ENCODE peak calls at places on chromosomes 3 and 15, in five cellular contexts. J, P, D, C and K are unnamed samples.

GRCh38 chr3:73448041-73448440 is 176.7 kb downstream of the PDZRN3 start:
- DNase-seq in C (no peak), D (no peak), J (no peak), P (no peak), K (no peak)

GRCh38 chr3:129357616-129358015 is 70.8 kb downstream of the EFCAB12 start:
- DNase-seq in P (no peak), D (no peak), C (no peak), J (no peak), K (no peak)

GRCh38 chr3:138947303-138948121 is 495 bp downstream of the FOXL2NB start:
- DNase-seq in C (no peak), J (no peak), D (no peak), P (no peak), K (peak; percentile 12)

GRCh38 chr15:62119224-62119925 is 45.7 kb downstream of the C2CD4B start:
- DNase-seq in C (no peak), P (peak; percentile 66), D (no peak), J (peak; percentile 98), K (peak; percentile 62)

GRCh38 chr3:87437765-87438164 is 161.4 kb upstream of the POU1F1 start:
- DNase-seq in J (peak; percentile 44), D (no peak), P (no peak), C (no peak), K (no peak)

GRCh38 chr3:13713396-13713795 is 164.5 kb downstream of the FBLN2 start:
- DNase-seq in J (no peak), D (no peak), C (peak; percentile 23), P (peak; percentile 13), K (no peak)

GRCh38 chr3:196684548-196685407 is 27.3 kb downstream of the CEP19 start:
- DNase-seq in J (peak; percentile 29), D (peak; percentile 71), C (no peak), P (peak; percentile 46), K (peak; percentile 77)

GRCh38 chr3:100813828-100814227 is 104.5 kb downstream of the TFG start:
- DNase-seq in P (no peak), C (no peak), D (no peak), J (no peak), K (no peak)

GRCh38 chr3:191085091-191085490 is 114.0 kb upstream of the OSTN start:
- DNase-seq in J (no peak), D (no peak), C (no peak), P (no peak), K (no peak)

GRCh38 chr3:15476378-15476777 is 45.1 kb downstream of the COLQ start:
- DNase-seq in C (no peak), J (peak; percentile 29), P (no peak), D (no peak), K (no peak)

GRCh38 chr3:12221663-12222062 is 63.0 kb upstream of the TIMP4 start:
- DNase-seq in D (no peak), J (no peak), C (no peak), P (no peak), K (no peak)

GRCh38 chr3:12227833-12228232 is 61.0 kb upstream of the PPARG start:
- DNase-seq in C (no peak), J (no peak), P (no peak), D (no peak), K (no peak)

GRCh38 chr3:12228461-12228860 is 60.4 kb upstream of the PPARG start:
- DNase-seq in J (no peak), C (no peak), D (no peak), P (no peak), K (no peak)

GRCh38 chr3:12222765-12223485 is 64.2 kb upstream of the TIMP4 start:
- DNase-seq in P (no peak), C (no peak), D (no peak), J (peak; percentile 72), K (no peak)

DNA sequence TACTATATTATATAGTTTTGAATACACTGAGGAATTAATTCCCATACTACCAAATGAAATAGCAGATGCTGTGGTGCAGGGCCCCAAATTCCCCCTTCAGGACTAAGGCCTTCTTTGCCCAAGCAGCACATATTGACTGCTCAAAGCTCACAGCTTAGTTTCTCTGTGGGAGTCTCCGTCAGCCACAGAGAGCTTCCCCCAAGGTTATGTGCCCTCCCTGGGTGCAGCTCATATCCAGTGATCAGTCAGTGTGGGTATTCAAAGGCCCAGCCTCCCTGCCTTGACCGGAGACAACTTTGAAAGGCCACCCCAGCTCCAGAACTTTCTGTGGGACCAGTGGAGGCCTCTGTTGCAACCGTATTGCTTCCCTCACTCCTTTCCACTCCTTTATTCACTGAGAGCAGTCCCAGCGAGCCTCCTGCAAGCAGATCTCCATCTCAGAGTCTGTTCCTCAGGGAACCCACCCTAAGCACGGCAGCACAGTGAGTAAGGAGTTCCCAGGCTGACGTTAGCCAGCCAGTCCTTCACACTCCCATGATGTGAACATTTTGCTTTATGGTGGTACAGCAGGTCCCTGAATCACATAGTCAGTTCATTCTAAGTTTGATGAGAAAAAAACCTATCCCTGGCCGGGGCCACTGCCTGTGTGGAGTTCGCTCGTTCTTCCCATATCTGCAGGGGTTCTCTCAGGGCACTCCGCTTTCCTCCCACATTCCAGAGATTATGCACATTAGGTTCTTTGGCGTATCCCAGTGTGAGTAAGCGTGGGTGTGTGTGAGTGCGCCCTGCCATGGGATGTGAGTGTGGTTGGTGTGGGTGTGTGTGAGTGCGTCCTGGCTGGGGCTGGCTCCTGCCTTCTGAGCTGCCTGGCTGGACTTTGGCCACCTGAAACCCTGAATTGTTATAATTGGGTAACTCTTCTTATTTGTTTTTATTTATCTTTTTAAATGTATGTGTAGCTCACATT is 64.4 kb upstream of the PPARG start:
- DNase-seq in D (peak; percentile 85), C (peak; percentile 69), P (no peak), J (peak; percentile 19), K (no peak)
- H3K4me1 ChIP-seq in D (peaks cover 10% of the 10 kb centered on the region), C (peaks cover 25% of the 10 kb centered on the region), P (peaks cover 9% of the 10 kb centered on the region), J (no peaks in the 10 kb centered on the region), K (no peaks in the 10 kb centered on the region)

GRCh38 chr15:80776420-80777045 is 2.6 kb upstream of the CEMIP start:
- DNase-seq in D (peak; percentile 80), C (no peak), J (peak; percentile 45), P (peak; percentile 72), K (peak; percentile 82)
- H3K27ac ChIP-seq in D (peak overlapping the region; percentile 23), C (peak overlapping the region; percentile 57), J (peak overlapping the region; percentile 82), P (no peak overlapping the region), K (no peak overlapping the region)

GRCh38 chr3:11596387-11596786 is 47.3 kb downstream of the VGLL4 start:
- DNase-seq in D (no peak), J (no peak), C (no peak), P (no peak), K (no peak)
- H3K4me1 ChIP-seq in D (peaks cover 40% of the 10 kb centered on the region), J (peaks cover 23% of the 10 kb centered on the region), C (peaks cover 36% of the 10 kb centered on the region), P (peaks cover 41% of the 10 kb centered on the region), K (peaks cover 48% of the 10 kb centered on the region)

DNA sequence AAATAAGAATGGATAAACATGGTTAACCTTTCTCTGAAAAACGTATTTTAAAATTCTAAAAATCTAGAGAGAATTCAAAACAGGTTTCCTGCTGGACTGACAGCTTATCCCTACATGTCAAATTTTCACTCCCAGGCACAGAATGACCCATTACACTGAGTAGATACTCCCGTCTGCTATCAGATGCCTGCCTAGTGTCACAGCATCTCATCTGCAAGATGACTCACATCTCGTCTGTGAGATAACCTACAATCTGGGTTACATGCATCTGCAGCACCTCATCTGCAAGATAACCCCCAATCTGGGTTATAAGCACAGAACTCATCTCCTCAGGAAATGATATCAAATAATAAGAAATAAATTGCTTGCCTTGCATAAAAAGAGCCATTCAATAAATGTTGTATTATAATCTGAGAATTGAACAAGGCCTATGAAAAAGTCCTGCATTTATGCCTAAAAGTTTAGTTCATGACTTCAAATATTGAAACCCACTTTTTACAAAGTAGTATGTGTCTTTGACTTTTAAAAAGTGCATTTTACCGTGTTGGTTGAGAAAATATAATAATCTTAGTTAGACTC is 188.3 kb upstream of the THBS1 start:
- DNase-seq in P (no peak), D (no peak), C (no peak), J (peak; percentile 27), K (no peak)
- H3K27ac ChIP-seq in P (no peak overlapping the region), D (no peak overlapping the region), C (no peak overlapping the region), J (no peak overlapping the region), K (no peak overlapping the region)

DNA sequence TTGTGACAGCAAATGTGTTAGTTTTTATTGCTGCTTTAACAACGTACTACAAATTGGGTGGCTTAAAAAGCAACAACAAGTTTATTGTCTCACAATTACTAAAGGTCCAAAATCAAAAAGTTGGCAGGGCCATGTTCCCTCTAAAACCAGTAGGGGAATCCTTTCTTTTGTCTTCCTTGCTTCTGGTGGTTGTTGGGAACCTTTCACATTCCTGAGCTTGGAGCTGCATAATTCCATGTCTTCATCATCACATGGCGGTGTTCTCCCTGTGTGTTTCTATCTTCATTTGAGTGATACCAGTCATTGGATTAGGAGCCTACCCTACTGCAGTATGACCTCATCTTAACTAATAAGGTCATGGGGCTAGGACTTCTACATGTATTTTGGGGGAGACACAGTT is 7.4 kb downstream of the SPRED1 start:
- DNase-seq in J (peak; percentile 36), D (no peak), P (no peak), C (no peak), K (no peak)
- H3K4me1 ChIP-seq in J (peaks cover 36% of the 10 kb centered on the region), D (peaks cover 10% of the 10 kb centered on the region), P (peaks cover 22% of the 10 kb centered on the region), C (peaks cover 43% of the 10 kb centered on the region), K (peaks cover 28% of the 10 kb centered on the region)

DNA sequence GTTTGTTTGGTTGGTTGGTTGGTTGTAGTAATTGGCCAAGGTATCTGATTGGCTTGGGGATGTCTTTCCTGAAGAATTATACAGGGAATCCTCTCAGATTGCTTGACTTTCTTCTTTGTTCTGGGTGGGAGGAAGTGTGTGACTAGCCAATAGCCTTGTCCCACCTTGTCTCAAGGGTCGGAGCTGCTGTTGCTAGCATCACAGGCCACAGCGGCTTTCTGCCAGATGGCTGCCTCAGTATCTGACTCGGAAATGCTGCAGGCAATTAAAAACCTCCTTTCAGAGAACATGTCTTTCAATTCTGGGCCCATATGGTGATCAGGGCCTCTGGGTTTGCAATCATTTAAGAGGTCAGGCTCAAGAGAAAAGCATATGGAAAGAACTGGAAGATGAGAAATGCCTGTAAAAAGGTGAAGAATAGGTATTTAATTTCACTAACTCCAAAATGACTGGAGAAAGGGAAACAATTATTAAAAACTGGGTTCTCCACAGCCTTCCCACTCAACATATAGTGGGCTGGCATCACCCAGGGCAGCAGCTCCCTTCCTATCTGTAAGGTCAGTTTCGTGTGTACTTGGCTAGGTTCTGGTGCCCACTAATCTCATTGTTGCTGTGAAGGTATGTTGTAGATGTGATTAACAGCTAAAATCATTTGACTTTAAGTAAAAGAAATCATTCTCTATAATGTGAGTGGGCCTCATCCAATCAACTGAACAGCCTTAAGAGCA is 32.4 kb downstream of the TGFBR2 start:
- DNase-seq in C (no peak), J (no peak), P (no peak), D (no peak), K (no peak)
- H3K27ac ChIP-seq in C (peak overlapping the region; percentile 1), J (no peak overlapping the region), P (no peak overlapping the region), D (no peak overlapping the region), K (no peak overlapping the region)

GRCh38 chr15:64893481-64894394 is 18.0 kb upstream of the ANKDD1A start:
- DNase-seq in J (peak; percentile 99), D (peak; percentile 92), C (peak; percentile 99), P (peak; percentile 54), K (peak; percentile 87)
- H3K4me1 ChIP-seq in J (peaks cover 25% of the 10 kb centered on the region), D (peaks cover 19% of the 10 kb centered on the region), C (peaks cover 31% of the 10 kb centered on the region), P (peaks cover 48% of the 10 kb centered on the region), K (peaks cover 10% of the 10 kb centered on the region)

GRCh38 chr15:78264304-78265136 is at the start of gene DNAJA4:
- DNase-seq in C (no peak), P (no peak), J (peak; percentile 9), D (peak; percentile 63), K (no peak)
- H3K27ac ChIP-seq in C (no peak within 1 kb of the TSS), P (no peak within 1 kb of the TSS), J (no peak within 1 kb of the TSS), D (peak within 1 kb of the TSS; percentile 89), K (no peak within 1 kb of the TSS)

GRCh38 chr15:39124155-39124924 is 456.5 kb upstream of the THBS1 start:
- DNase-seq in P (no peak), D (no peak), J (no peak), C (no peak), K (no peak)
- H3K4me1 ChIP-seq in P (peaks cover 50% of the 10 kb centered on the region), D (peaks cover 22% of the 10 kb centered on the region), J (peaks cover 45% of the 10 kb centered on the region), C (peaks cover 58% of the 10 kb centered on the region), K (peaks cover 25% of the 10 kb centered on the region)